ENCODE peak calls at places on chromosome 10, in nine cellular contexts. U is left ventricle myocardium inferior; J is IMR-90; Q is right atrium auricular region; F is cardiac muscle cell; M is hepatocyte; V is CD8-positive, alpha-beta memory T cell; A is body of pancreas; Z is MM.1S. H is an unnamed sample. For H3K4me1, the result is how much of the 10 kb centered on the place peaks cover.

GRCh38 chr10:69328346-69328687 is 50.0 kb downstream of the HK1 start:
- DNase-seq in U (no peak), Q (no peak), Z (no peak), A (no peak), V (no peak), M (no peak), F (no peak), J (no peak), H (no peak)

GRCh38 chr10:14616465-14616864 is 158.2 kb downstream of the FAM107B start:
- DNase-seq in A (no peak), Q (no peak), Z (no peak), V (no peak), M (no peak), U (no peak), F (no peak), J (no peak), H (no peak)

GRCh38 chr10:52099026-52099600 is 215.0 kb upstream of the DKK1 start:
- DNase-seq in F (no peak), M (no peak), U (no peak), J (no peak), Z (no peak), Q (no peak), V (no peak), A (no peak), H (no peak)

GRCh38 chr10:69897417-69897816 is 95.7 kb downstream of the COL13A1 start:
- DNase-seq in J (no peak), V (no peak), Z (no peak), M (no peak), U (no peak), A (no peak), F (no peak), Q (no peak), H (no peak)

GRCh38 chr10:112296908-112297331 is 13.7 kb downstream of the TECTB start:
- DNase-seq in A (no peak), J (no peak), Z (no peak), U (no peak), M (no peak), V (no peak), Q (no peak), F (no peak), H (no peak)

GRCh38 chr10:110221721-110222261 is 14.4 kb downstream of the MXI1 start:
- DNase-seq in V (peak), M (peak), U (peak), Q (peak), J (peak), F (peak), A (peak), Z (peak), H (peak)

GRCh38 chr10:31584098-31584631 is 265.1 kb downstream of the ZEB1 start:
- DNase-seq in Z (no peak), F (no peak), V (no peak), A (no peak), U (no peak), Q (no peak), M (no peak), J (no peak), H (no peak)

GRCh38 chr10:18378766-18379165 is 238.5 kb downstream of the CACNB2 start:
- DNase-seq in U (peak), A (no peak), Z (no peak), V (no peak), J (no peak), Q (no peak), F (no peak), M (no peak), H (no peak)

GRCh38 chr10:89346264-89346971 is 18.6 kb downstream of the IFIT3 start:
- DNase-seq in A (peak), J (peak), Z (no peak), U (no peak), V (no peak), Q (no peak), F (peak), M (no peak), H (no peak)

GRCh38 chr10:77667426-77668324 is 30.1 kb upstream of the KCNMA1 start:
- DNase-seq in Z (peak), M (no peak), U (no peak), Q (no peak), J (no peak), F (no peak), V (no peak), A (no peak), H (no peak)

GRCh38 chr10:77661674-77662073 is 24.1 kb upstream of the KCNMA1 start:
- DNase-seq in U (no peak), J (no peak), V (no peak), Q (no peak), F (no peak), A (no peak), M (no peak), Z (no peak), H (no peak)

GRCh38 chr10:77666821-77667220 is 29.2 kb upstream of the KCNMA1 start:
- DNase-seq in V (no peak), A (no peak), J (no peak), U (no peak), Q (no peak), M (no peak), Z (no peak), F (no peak), H (no peak)

GRCh38 chr10:77661100-77661499 is 23.5 kb upstream of the KCNMA1 start:
- DNase-seq in Z (no peak), Q (no peak), J (no peak), A (no peak), M (no peak), F (no peak), V (no peak), U (no peak), H (no peak)

DNA sequence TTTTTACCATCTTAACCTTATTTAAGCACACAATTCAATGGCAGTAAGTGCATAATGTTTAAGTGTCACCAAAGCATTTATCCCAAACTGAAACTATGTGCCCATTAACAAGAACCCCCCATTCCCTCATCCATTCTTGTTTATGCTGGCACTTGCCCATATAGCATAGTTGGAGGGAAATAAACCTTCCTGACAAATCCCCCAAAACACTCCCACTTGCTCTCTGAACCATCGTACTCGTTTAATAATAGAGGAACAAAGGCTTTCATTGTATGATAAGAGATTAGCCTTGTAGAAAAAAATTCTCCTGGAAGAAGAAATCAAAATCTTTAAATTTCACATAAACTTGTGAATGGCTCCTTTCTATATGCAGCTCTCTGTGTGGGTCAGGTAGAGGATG is 26.4 kb upstream of the KCNMA1 start:
- DNase-seq in J (no peak), Z (no peak), U (no peak), M (no peak), V (no peak), F (no peak), Q (no peak), A (no peak), H (no peak)
- H3K4me3 ChIP-seq in J (no peak), Z (no peak), U (no peak), M (no peak), V (no peak), F (no peak), Q (no peak), A (no peak), H (no peak)

GRCh38 chr10:132690401-132690800 is 95.5 kb downstream of the NKX6-2 start:
- DNase-seq in Z (no peak), U (peak), Q (no peak), M (no peak), A (no peak), F (no peak), V (no peak), J (no peak), H (peak)
- H3K4me1 ChIP-seq in Z (under half), U (under half), Q (under half), M (under half), A (under half), F (under half), V (under half), J (under half), H (under half)

DNA sequence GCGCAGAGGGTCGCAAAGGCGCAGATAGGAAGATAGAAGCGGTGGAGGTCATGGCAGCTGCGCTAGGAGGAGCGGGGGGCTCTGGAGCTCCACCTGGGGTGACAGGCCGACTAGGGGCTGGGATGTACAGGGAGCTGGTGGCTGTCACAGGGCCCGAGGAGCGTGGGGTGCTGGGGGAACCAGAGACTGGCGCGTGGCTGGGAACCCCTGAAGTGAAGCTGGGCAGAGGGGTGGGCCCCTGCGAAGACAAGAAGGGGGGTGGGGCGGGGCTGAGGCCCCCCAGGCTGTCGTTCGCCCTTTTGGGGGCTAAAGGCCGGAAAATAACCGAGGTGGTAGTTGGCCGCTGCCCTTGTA is 6.6 kb upstream of the MYOZ1 start:
- DNase-seq in Z (no peak), V (no peak), M (no peak), Q (no peak), J (no peak), U (no peak), A (no peak), F (no peak), H (no peak)
- H3K4me3 ChIP-seq in Z (no peak), V (peak), M (peak), Q (peak), J (peak), U (peak), A (peak), F (no peak), H (peak)

GRCh38 chr10:1061930-1062769 is 6.0 kb downstream of the WDR37 start:
- DNase-seq in Z (no peak), F (peak), J (peak), V (no peak), A (no peak), U (no peak), M (no peak), Q (no peak), H (no peak)
- H3K4me1 ChIP-seq in Z (under half), F (under half), J (under half), V (half or more), A (under half), U (half or more), M (under half), Q (under half), H (under half)

DNA sequence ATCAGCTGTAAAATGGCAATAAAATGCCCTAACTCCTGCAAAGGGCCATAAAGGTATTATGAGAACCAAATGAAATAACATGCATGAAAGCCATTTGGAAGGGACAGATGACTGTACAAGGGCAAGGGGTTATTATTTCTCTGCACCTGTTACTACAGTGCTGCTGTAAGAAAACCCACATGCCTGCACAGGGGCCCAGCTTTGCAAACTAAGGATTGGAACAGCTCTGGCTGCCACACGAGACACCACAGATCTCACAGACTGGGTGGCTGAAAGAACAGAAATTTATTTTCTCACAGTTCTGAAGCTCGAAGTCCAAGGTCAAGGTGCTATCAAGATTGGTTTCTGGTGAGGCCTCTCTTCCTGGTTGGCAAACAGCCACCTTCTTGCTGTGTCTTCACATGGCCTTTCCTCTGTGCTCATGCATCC is 409.0 kb upstream of the NRP1 start:
- DNase-seq in A (peak), F (no peak), Q (no peak), M (peak), Z (no peak), U (no peak), V (no peak), J (no peak), H (peak)
- H3K4me3 ChIP-seq in A (no peak), F (no peak), Q (no peak), M (no peak), Z (no peak), U (no peak), V (no peak), J (no peak), H (no peak)

GRCh38 chr10:78741541-78741940 is 327.2 kb upstream of the ZMIZ1 start:
- DNase-seq in J (peak), V (no peak), F (peak), M (peak), A (peak), U (no peak), Q (no peak), Z (no peak), H (no peak)
- H3K4me1 ChIP-seq in J (under half), V (under half), F (under half), M (half or more), A (half or more), U (half or more), Q (half or more), Z (under half), H (under half)

GRCh38 chr10:80473096-80473657 is 19.1 kb downstream of the TSPAN14 start:
- DNase-seq in J (no peak), Q (no peak), U (no peak), A (no peak), V (no peak), Z (no peak), M (no peak), F (no peak), H (no peak)

GRCh38 chr10:80473692-80474596 is 19.8 kb downstream of the TSPAN14 start:
- DNase-seq in Z (no peak), F (no peak), Q (no peak), M (no peak), U (no peak), J (peak), V (no peak), A (no peak), H (no peak)

GRCh38 chr10:80471715-80472233 is 17.7 kb downstream of the TSPAN14 start:
- DNase-seq in V (no peak), Z (no peak), A (no peak), U (no peak), Q (no peak), F (no peak), M (no peak), J (no peak), H (no peak)

GRCh38 chr10:80471009-80471408 is 16.9 kb downstream of the TSPAN14 start:
- DNase-seq in J (no peak), F (no peak), A (no peak), M (no peak), Q (no peak), U (no peak), V (no peak), Z (no peak), H (no peak)

GRCh38 chr10:80472234-80473095 is 18.4 kb downstream of the TSPAN14 start:
- DNase-seq in U (no peak), Z (no peak), F (peak), M (no peak), A (no peak), V (no peak), J (peak), Q (no peak), H (no peak)
- H3K4me3 ChIP-seq in U (peak), Z (no peak), F (no peak), M (no peak), A (no peak), V (peak), J (no peak), Q (no peak), H (no peak)